ENCODE peak calls at places on chromosomes 2 and 18, in nine cellular contexts. K is activated T-cell treated with anti-CD3 and anti-CD28 coated beads, Interleukin-2, amount 50 U/mL, for 72 hours; U is EH; Q is fibroblast of villous mesenchyme; H is MM.1S; G is stimulated activated CD8-positive, alpha-beta memory T cell treated with anti-CD3 and anti-CD28 coated beads, Interleukin-4, amount 100 ng/mL, for 4 hours; D is dorsolateral prefrontal cortex; N is fibroblast of mammary gland; X is stimulated activated CD4-positive, alpha-beta T cell treated with anti-CD3 and anti-CD28 coated beads, Interleukin-1b, Interleukin-23, amount 100 ng/mL, for 24 hours. Y is an unnamed sample.

GRCh38 chr2:98763209-98763951 is 32.4 kb upstream of the MGAT4A start:
- DNase-seq in H (no peak), N (no peak), D (no peak), U (no peak), Q (no peak), X (no peak), G (no peak), K (no peak), Y (no peak)

GRCh38 chr2:163692611-163693482 is 43.0 kb downstream of the FIGN start:
- DNase-seq in Q (peak; percentile 14), D (no peak), U (no peak), N (peak; percentile 15), H (no peak), X (no peak), K (no peak), G (no peak), Y (no peak)

GRCh38 chr2:32864337-32864736 is 82.4 kb upstream of the LTBP1 start:
- DNase-seq in K (no peak), H (no peak), U (peak; percentile 94), G (no peak), X (no peak), D (no peak), Q (peak; percentile 58), N (peak; percentile 71), Y (no peak)

GRCh38 chr18:66682855-66683322 is 79.0 kb upstream of the CDH19 start:
- DNase-seq in N (no peak), K (no peak), H (no peak), D (no peak), Q (no peak), U (no peak), G (no peak), X (no peak), Y (no peak)

GRCh38 chr2:128289439-128289838 is 29.2 kb downstream of the HS6ST1 start:
- DNase-seq in D (no peak), Q (no peak), X (no peak), U (no peak), K (no peak), H (no peak), G (no peak), N (no peak), Y (no peak)

GRCh38 chr2:16406497-16406896 is 259.1 kb downstream of the CYRIA start:
- DNase-seq in X (no peak), H (no peak), K (no peak), D (no peak), N (no peak), Q (no peak), U (no peak), G (no peak), Y (no peak)

GRCh38 chr18:40019797-40020392 is 1935.1 kb upstream of the PIK3C3 start:
- DNase-seq in K (no peak), N (peak; percentile 8), G (no peak), D (no peak), H (no peak), U (no peak), X (no peak), Q (no peak), Y (no peak)

GRCh38 chr2:96802281-96802595 is 13.8 kb upstream of the CNNM3 start:
- DNase-seq in K (peak; percentile 70), U (no peak), X (no peak), D (no peak), N (no peak), Q (no peak), H (no peak), G (no peak), Y (no peak)

GRCh38 chr2:235171511-235172130 is 219.8 kb downstream of the SH3BP4 start:
- DNase-seq in G (no peak), X (no peak), N (peak; percentile 95), H (no peak), K (no peak), U (peak; percentile 94), D (no peak), Q (peak; percentile 79), Y (peak; percentile 78)